ENCODE peak calls at places on chromosome X, in eight cellular contexts. V, K, Q, F, G, E, M and C are unnamed samples.

GRCh38 chrX:67612231-67612630 is 68.4 kb downstream of the AR start:
- DNase-seq in E (no peak), F (peak), G (no peak), K (no peak), M (no peak), Q (no peak), V (no peak), C (no peak)

GRCh38 chrX:10173331-10173900 is 16.6 kb downstream of the CLCN4 start:
- DNase-seq in V (no peak), E (no peak), K (no peak), Q (no peak), G (peak), F (peak), M (peak), C (peak)

GRCh38 chrX:37347420-37347819 is 1.7 kb upstream of the PRRG1 start:
- DNase-seq in E (no peak), K (no peak), F (peak), V (no peak), M (peak), G (no peak), Q (no peak), C (no peak)

GRCh38 chrX:11296051-11296450 is 2.8 kb downstream of the AMELX start:
- DNase-seq in V (no peak), E (no peak), M (no peak), F (no peak), K (no peak), G (no peak), Q (no peak), C (no peak)

GRCh38 chrX:134721766-134722532 is 63.7 kb upstream of the PLAC1 start:
- DNase-seq in Q (no peak), E (no peak), V (no peak), F (no peak), G (no peak), M (no peak), K (no peak), C (no peak)

GRCh38 chrX:46582325-46582724 is 8.8 kb downstream of the CHST7 start:
- DNase-seq in E (no peak), K (no peak), Q (no peak), M (no peak), V (no peak), G (no peak), F (peak), C (no peak)

GRCh38 chrX:107825698-107826285 is at the start of gene MID2:
- DNase-seq in K (peak), E (no peak), M (no peak), Q (peak), G (peak), V (peak), F (peak), C (peak)

GRCh38 chrX:147494365-147494764 is 417.4 kb upstream of the FMR1 start:
- DNase-seq in K (no peak), Q (no peak), E (no peak), V (no peak), G (no peak), F (no peak), M (no peak), C (no peak)

GRCh38 chrX:1468250-1468772 is 15.6 kb upstream of the ASMTL start:
- DNase-seq in G (peak), F (peak), E (peak), M (peak), V (peak), Q (peak), K (peak), C (no peak)

GRCh38 chrX:72027914-72028307 is 103.8 kb downstream of the RTL5 start:
- DNase-seq in E (no peak), M (no peak), F (no peak), Q (peak), K (no peak), V (no peak), G (no peak), C (no peak)

GRCh38 chrX:148426467-148426866 is 74.0 kb upstream of the AFF2 start:
- DNase-seq in M (no peak), E (no peak), Q (no peak), G (no peak), V (no peak), K (no peak), F (no peak), C (no peak)

GRCh38 chrX:73818200-73819116 is 255.5 kb downstream of the CHIC1 start:
- DNase-seq in Q (no peak), G (no peak), F (no peak), V (no peak), E (no peak), K (no peak), M (no peak), C (no peak)

GRCh38 chrX:136031626-136032025 is 46.4 kb downstream of the SLC9A6 start:
- DNase-seq in G (no peak), F (no peak), V (no peak), M (no peak), E (no peak), K (no peak), Q (no peak), C (no peak)
- TF ChIP-seq CTCF in G (no peak), F (no peak), V (no peak), M (no peak), E (no peak), K (no peak), Q (no peak), C (no peak)

GRCh38 chrX:17374619-17375360 is at the start of gene NHS:
- DNase-seq in M (peak), F (peak), G (peak), V (peak), Q (no peak), E (no peak), K (peak), C (peak)
- TF ChIP-seq CTCF in M (peak), F (peak), G (peak), V (peak), Q (no peak), E (peak), K (peak), C (no peak)

GRCh38 chrX:78098108-78098507 is 5.9 kb upstream of the PGK1 start:
- DNase-seq in G (no peak), Q (no peak), E (no peak), K (no peak), M (no peak), V (no peak), F (no peak), C (no peak)

DNA sequence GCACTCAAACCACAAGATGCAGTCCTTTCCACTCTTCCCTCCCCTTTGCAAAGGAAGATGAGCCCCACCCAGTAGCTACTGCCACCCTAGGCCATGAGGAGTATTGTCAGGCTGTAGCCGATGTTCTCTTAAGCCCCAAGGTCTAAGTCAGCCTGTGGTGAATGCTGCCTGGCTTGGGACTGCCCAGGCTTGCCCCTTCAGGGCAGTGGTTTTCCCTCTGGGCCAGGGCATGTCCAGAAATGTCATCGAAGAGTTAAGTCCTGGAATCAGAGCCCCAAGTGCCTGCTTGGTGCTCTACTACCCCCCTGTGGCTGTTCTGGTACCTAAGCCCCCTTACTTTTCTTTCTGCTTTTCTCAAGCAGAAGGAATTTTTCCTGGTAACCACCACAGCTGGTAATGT is 11.8 kb upstream of the PGK1 start:
- DNase-seq in V (no peak), Q (no peak), F (peak), G (no peak), K (no peak), E (no peak), M (no peak), C (no peak)
- TF ChIP-seq CTCF in V (no peak), Q (peak), F (peak), G (peak), K (no peak), E (peak), M (peak), C (peak)

DNA sequence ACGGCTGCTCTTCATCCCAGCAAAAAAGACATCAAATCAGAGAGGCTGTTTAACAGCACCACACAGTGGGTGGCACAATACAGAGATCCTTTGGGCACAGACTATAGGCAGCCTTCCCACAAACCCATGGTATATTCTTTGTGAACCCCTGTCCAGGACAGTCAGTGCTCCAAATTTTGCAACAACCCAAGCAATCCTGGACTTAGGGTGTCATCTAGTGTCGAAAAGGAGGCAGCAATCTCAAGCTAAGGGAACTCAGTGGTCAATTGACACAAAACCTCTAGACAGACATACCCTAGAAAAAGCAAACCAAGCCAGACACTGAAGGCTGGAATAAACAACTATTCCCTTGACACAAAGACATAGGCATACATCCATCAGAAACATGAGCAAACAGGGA is 137.4 kb downstream of the BMP15 start:
- DNase-seq in M (no peak), Q (no peak), G (no peak), F (no peak), V (no peak), E (no peak), K (no peak), C (no peak)
- TF ChIP-seq CTCF in M (no peak), Q (no peak), G (no peak), F (no peak), V (no peak), E (no peak), K (no peak), C (no peak)

GRCh38 chrX:114073926-114074325 is 510.0 kb upstream of the HTR2C start:
- DNase-seq in K (no peak), E (no peak), F (no peak), V (no peak), M (no peak), G (no peak), Q (no peak), C (no peak)

GRCh38 chrX:114071412-114071811 is 512.5 kb upstream of the HTR2C start:
- DNase-seq in V (no peak), M (no peak), E (no peak), G (no peak), K (peak), Q (no peak), F (no peak), C (no peak)

GRCh38 chrX:114077773-114078172 is 506.1 kb upstream of the HTR2C start:
- DNase-seq in M (no peak), Q (no peak), F (no peak), V (no peak), E (no peak), G (no peak), K (no peak), C (no peak)

GRCh38 chrX:114075073-114075673 is 508.7 kb upstream of the HTR2C start:
- DNase-seq in V (no peak), G (no peak), Q (no peak), M (no peak), K (no peak), F (no peak), E (no peak), C (no peak)
- TF ChIP-seq CTCF in V (no peak), G (peak), Q (no peak), M (peak), K (peak), F (peak), E (peak), C (no peak)

GRCh38 chrX:39445336-39445735 is 644.1 kb downstream of the MID1IP1 start:
- DNase-seq in E (no peak), Q (peak), G (no peak), K (no peak), V (peak), M (no peak), F (no peak), C (peak)
- TF ChIP-seq CTCF in E (peak), Q (peak), G (peak), K (peak), V (peak), M (peak), F (no peak), C (peak)

GRCh38 chrX:20456971-20457370 is 190.3 kb upstream of the RPS6KA3 start:
- DNase-seq in K (no peak), F (no peak), Q (no peak), G (no peak), M (no peak), E (no peak), V (no peak), C (no peak)
- TF ChIP-seq CTCF in K (no peak), F (no peak), Q (no peak), G (no peak), M (no peak), E (no peak), V (no peak), C (no peak)

GRCh38 chrX:7617994-7618393 is 225.0 kb upstream of the VCX start:
- DNase-seq in K (no peak), E (no peak), V (no peak), Q (no peak), G (no peak), F (no peak), M (no peak), C (no peak)

GRCh38 chrX:7614616-7615015 is 228.4 kb upstream of the VCX start:
- DNase-seq in V (no peak), E (no peak), G (no peak), F (no peak), Q (no peak), M (no peak), K (no peak), C (no peak)
- TF ChIP-seq CTCF in V (no peak), E (no peak), G (no peak), F (no peak), Q (no peak), M (no peak), K (no peak), C (no peak)

GRCh38 chrX:138756234-138756633 is 44.7 kb upstream of the FGF13 start:
- DNase-seq in G (peak), K (no peak), M (no peak), E (no peak), F (peak), Q (no peak), V (no peak), C (peak)

GRCh38 chrX:138765061-138765460 is 53.5 kb upstream of the FGF13 start:
- DNase-seq in Q (no peak), G (no peak), E (no peak), V (no peak), K (no peak), F (peak), M (no peak), C (no peak)

GRCh38 chrX:138763761-138764160 is 52.2 kb upstream of the FGF13 start:
- DNase-seq in F (no peak), V (no peak), E (no peak), M (no peak), Q (no peak), G (no peak), K (no peak), C (no peak)

GRCh38 chrX:138759217-138759943 is 47.9 kb upstream of the FGF13 start:
- DNase-seq in K (no peak), M (no peak), F (no peak), Q (no peak), E (no peak), G (no peak), V (no peak), C (no peak)

DNA sequence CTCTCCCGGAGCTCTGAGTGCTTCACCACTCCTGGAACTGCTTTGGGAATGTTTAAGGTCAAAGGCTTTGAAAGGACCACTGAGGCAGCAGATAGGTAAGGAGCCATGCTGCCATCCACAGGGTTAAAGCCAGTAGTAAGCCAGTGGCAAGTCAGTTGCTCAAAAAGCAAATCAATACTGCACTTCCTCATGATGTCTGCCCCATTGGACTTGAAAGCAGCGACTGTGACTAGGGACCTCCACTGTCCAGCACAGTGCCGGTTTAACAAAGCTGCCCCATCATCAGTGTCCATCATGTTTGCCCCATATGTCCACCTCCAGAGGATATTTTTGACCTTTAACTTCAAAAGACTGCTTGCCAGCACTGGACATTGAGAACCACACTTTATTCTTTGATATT is 49.9 kb upstream of the FGF13 start:
- DNase-seq in E (no peak), G (no peak), M (no peak), K (no peak), F (no peak), V (no peak), Q (no peak), C (no peak)
- TF ChIP-seq CTCF in E (no peak), G (no peak), M (no peak), K (no peak), F (no peak), V (no peak), Q (no peak), C (no peak)

DNA sequence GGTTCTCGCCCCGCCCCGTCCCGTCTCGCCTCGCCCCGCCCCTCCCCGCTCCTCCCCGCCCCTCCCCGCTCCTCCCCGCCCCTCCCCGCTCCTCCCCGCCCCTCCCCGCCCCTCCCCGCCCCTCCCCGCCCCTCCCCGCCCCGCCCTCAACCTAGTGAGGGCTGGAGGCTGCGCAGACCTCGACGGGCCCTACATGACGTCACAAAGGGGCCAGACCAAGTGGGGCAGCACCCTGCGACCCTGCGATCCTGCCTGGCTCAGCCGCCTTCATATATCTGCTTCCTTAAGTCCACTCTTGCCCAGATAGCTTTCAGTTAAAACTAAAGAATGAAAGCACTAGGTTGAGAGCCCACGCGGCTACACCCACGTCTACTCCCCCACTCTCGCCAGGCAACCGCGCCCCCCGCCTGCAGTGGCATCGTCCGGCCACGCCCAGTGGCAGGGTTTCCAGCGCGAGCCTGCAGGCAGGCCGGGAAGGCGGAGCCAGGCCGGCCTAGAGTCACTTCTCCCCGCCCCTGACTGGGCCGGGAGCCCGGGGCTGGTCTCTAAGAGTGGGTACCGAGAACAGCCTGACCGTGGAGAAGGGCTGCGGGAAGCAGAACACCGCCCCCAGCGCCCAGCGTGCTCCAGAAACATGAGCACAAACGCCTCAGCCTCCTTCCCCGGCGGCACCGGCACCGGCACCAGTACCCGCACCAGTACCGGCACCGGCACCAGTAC is 1.5 kb upstream of the MAOA start:
- DNase-seq in V (peak), M (peak), G (peak), K (peak), Q (peak), E (peak), F (peak), C (peak)
- TF ChIP-seq CTCF in V (peak), M (peak), G (peak), K (peak), Q (no peak), E (peak), F (no peak), C (no peak)